ENCODE peak calls at places on chromosomes 4 and X, in four cellular contexts. One of them, this sample, is unnamed.

GRCh38 chr4:14880805-14881204 is 121.5 kb upstream of the CPEB2 start:
- DNase-seq in DMS53: no peak
- DNase-seq in pancreas: no peak
- DNase-seq in NCI-H2081: no peak
- DNase-seq in this sample: no peak

GRCh38 chr4:108053281-108053701 is 63.6 kb downstream of the HADH start:
- DNase-seq in pancreas: no peak
- DNase-seq in NCI-H2081: no peak
- DNase-seq in DMS53: no peak
- DNase-seq in this sample: no peak

GRCh38 chr4:77493829-77494551 is 111.6 kb upstream of the CXCL13 start:
- DNase-seq in DMS53: no peak
- DNase-seq in NCI-H2081: no peak
- DNase-seq in pancreas: no peak
- DNase-seq in this sample: no peak

GRCh38 chr4:70858454-70858853 is 18.8 kb upstream of the GRSF1 start:
- DNase-seq in DMS53: no peak
- DNase-seq in pancreas: no peak
- DNase-seq in NCI-H2081: no peak
- DNase-seq in this sample: no peak

GRCh38 chr4:128427832-128428366 is 140.3 kb upstream of the PGRMC2 start:
- DNase-seq in NCI-H2081: peak
- DNase-seq in DMS53: peak
- DNase-seq in pancreas: peak
- DNase-seq in this sample: peak

GRCh38 chr4:1328267-1329155 is 18.5 kb upstream of the UVSSA start:
- DNase-seq in pancreas: no peak
- DNase-seq in DMS53: no peak
- DNase-seq in NCI-H2081: no peak
- DNase-seq in this sample: no peak

GRCh38 chr4:184514121-184514988 is 40.0 kb upstream of the IRF2 start:
- DNase-seq in pancreas: no peak
- DNase-seq in DMS53: peak
- DNase-seq in NCI-H2081: no peak
- DNase-seq in this sample: no peak

GRCh38 chrX:46572295-46572936 is 1.1 kb upstream of the CHST7 start:
- DNase-seq in NCI-H2081: no peak
- DNase-seq in pancreas: no peak
- DNase-seq in DMS53: peak
- DNase-seq in this sample: peak

GRCh38 chr4:40409835-40410234 is 74.7 kb downstream of the CHRNA9 start:
- DNase-seq in NCI-H2081: no peak
- DNase-seq in DMS53: no peak
- DNase-seq in pancreas: no peak
- DNase-seq in this sample: no peak

GRCh38 chrX:69031971-69032391 is 133.3 kb downstream of the PJA1 start:
- DNase-seq in pancreas: no peak
- DNase-seq in NCI-H2081: no peak
- DNase-seq in DMS53: no peak
- DNase-seq in this sample: no peak

GRCh38 chrX:120752431-120753128 is 122.7 kb upstream of the C1GALT1C1 start:
- DNase-seq in DMS53: peak
- DNase-seq in NCI-H2081: no peak
- DNase-seq in pancreas: no peak
- DNase-seq in this sample: peak

GRCh38 chr4:168098257-168098717 is 6.0 kb downstream of the ANXA10 start:
- DNase-seq in DMS53: peak
- DNase-seq in pancreas: no peak
- DNase-seq in NCI-H2081: no peak
- DNase-seq in this sample: no peak

GRCh38 chr4:126991965-126992364 is 640.8 kb upstream of the INTU start:
- DNase-seq in DMS53: no peak
- DNase-seq in NCI-H2081: no peak
- DNase-seq in pancreas: no peak
- DNase-seq in this sample: no peak

GRCh38 chr4:86653237-86653865 is 59.2 kb downstream of the PTPN13 start:
- DNase-seq in DMS53: peak
- DNase-seq in NCI-H2081: no peak
- DNase-seq in pancreas: no peak
- DNase-seq in this sample: peak

GRCh38 chr4:177008071-177008835 is 215.5 kb upstream of the VEGFC start:
- DNase-seq in NCI-H2081: no peak
- DNase-seq in DMS53: no peak
- DNase-seq in pancreas: no peak
- DNase-seq in this sample: no peak

GRCh38 chrX:20712811-20713210 is 446.1 kb upstream of the RPS6KA3 start:
- DNase-seq in NCI-H2081: no peak
- DNase-seq in pancreas: no peak
- DNase-seq in DMS53: peak
- DNase-seq in this sample: no peak

GRCh38 chrX:43349363-43349762 is 306.7 kb upstream of the MAOA start:
- DNase-seq in DMS53: peak
- DNase-seq in NCI-H2081: peak
- DNase-seq in pancreas: peak
- DNase-seq in this sample: peak

GRCh38 chrX:115940888-115941332 is 229.6 kb upstream of the AGTR2 start:
- DNase-seq in NCI-H2081: peak
- DNase-seq in pancreas: peak
- DNase-seq in DMS53: peak
- DNase-seq in this sample: peak

GRCh38 chrX:15915959-15916703 is 61.5 kb upstream of the AP1S2 start:
- DNase-seq in NCI-H2081: no peak
- DNase-seq in pancreas: no peak
- DNase-seq in DMS53: no peak
- DNase-seq in this sample: no peak

GRCh38 chrX:15465347-15465746 is 27.8 kb downstream of the PIR start:
- DNase-seq in DMS53: no peak
- DNase-seq in pancreas: no peak
- DNase-seq in NCI-H2081: no peak
- DNase-seq in this sample: peak

GRCh38 chr4:52627876-52628275 is 31.2 kb downstream of the USP46 start:
- DNase-seq in pancreas: no peak
- DNase-seq in NCI-H2081: no peak
- DNase-seq in DMS53: no peak
- DNase-seq in this sample: no peak

GRCh38 chrX:22666441-22666840 is 333.3 kb upstream of the DDX53 start:
- DNase-seq in DMS53: peak
- DNase-seq in NCI-H2081: no peak
- DNase-seq in pancreas: no peak
- DNase-seq in this sample: peak

GRCh38 chrX:39653656-39654055 is 444.1 kb downstream of the BCOR start:
- DNase-seq in DMS53: no peak
- DNase-seq in pancreas: no peak
- DNase-seq in NCI-H2081: no peak
- DNase-seq in this sample: no peak

GRCh38 chr4:27861381-27861787 is 1000.7 kb downstream of the STIM2 start:
- DNase-seq in NCI-H2081: peak
- DNase-seq in pancreas: peak
- DNase-seq in DMS53: peak
- DNase-seq in this sample: no peak

GRCh38 chrX:119288890-119289393 is 52.9 kb downstream of the PGRMC1 start:
- DNase-seq in pancreas: no peak
- DNase-seq in DMS53: peak
- DNase-seq in NCI-H2081: no peak
- DNase-seq in this sample: peak

GRCh38 chr4:115851918-115852766 is 738.7 kb upstream of the NDST4 start:
- DNase-seq in DMS53: peak
- DNase-seq in pancreas: peak
- DNase-seq in NCI-H2081: peak
- DNase-seq in this sample: peak

GRCh38 chrX:23901805-23902204 is 5.9 kb downstream of the APOO start:
- DNase-seq in NCI-H2081: peak
- DNase-seq in DMS53: peak
- DNase-seq in pancreas: peak
- DNase-seq in this sample: peak

GRCh38 chrX:154660506-154660905 is 7.1 kb upstream of the CTAG2 start:
- DNase-seq in pancreas: no peak
- DNase-seq in DMS53: no peak
- DNase-seq in NCI-H2081: no peak
- DNase-seq in this sample: no peak

GRCh38 chr4:17111959-17112659 is 213.7 kb upstream of the LDB2 start:
- DNase-seq in DMS53: peak
- DNase-seq in NCI-H2081: no peak
- DNase-seq in pancreas: no peak
- DNase-seq in this sample: peak

GRCh38 chrX:154469880-154470279 is 9.2 kb downstream of the LAGE3 start:
- DNase-seq in pancreas: no peak
- DNase-seq in DMS53: no peak
- DNase-seq in NCI-H2081: no peak
- DNase-seq in this sample: no peak

This sample was measured in Karpas-422.